ENCODE peak calls at places on chromosomes 1 and 21, in six cellular contexts. O is CD8-positive, alpha-beta T cell; C is psoas muscle; M is spleen; P is cardiac fibroblast; E is cardiac muscle cell. Y is an unnamed sample.

GRCh38 chr1:5990913-5991783 is 1.1 kb downstream of the NPHP4 start:
- DNase-seq in O (no peak), C (no peak), M (peak), P (peak), E (peak), Y (no peak)

GRCh38 chr1:60279798-60280197 is 206.2 kb upstream of the C1orf87 start:
- DNase-seq in O (no peak), C (no peak), M (no peak), P (peak), E (no peak), Y (no peak)

GRCh38 chr1:100441651-100442050 is 89.3 kb downstream of the CDC14A start:
- DNase-seq in O (no peak), C (no peak), M (no peak), P (no peak), E (no peak), Y (no peak)

GRCh38 chr1:177913762-177914540 is 55.9 kb downstream of the SEC16B start:
- DNase-seq in O (no peak), C (no peak), M (no peak), P (peak), E (peak), Y (no peak)

GRCh38 chr1:42873670-42874069 is 27.3 kb downstream of the ZNF691 start:
- DNase-seq in O (no peak), C (no peak), M (no peak), P (no peak), E (no peak), Y (no peak)

GRCh38 chr1:35637401-35637809 is 3.9 kb downstream of the PSMB2 start:
- DNase-seq in O (no peak), C (no peak), M (no peak), P (peak), E (no peak), Y (no peak)

GRCh38 chr1:156712626-156713025 is 7.2 kb upstream of the CRABP2 start:
- DNase-seq in O (no peak), C (peak), M (no peak), P (no peak), E (no peak), Y (no peak)

GRCh38 chr1:37240897-37241296 is 206.6 kb upstream of the GRIK3 start:
- DNase-seq in O (no peak), C (no peak), M (no peak), P (no peak), E (no peak), Y (no peak)

GRCh38 chr1:221620437-221621384 is 121.2 kb downstream of the DUSP10 start:
- DNase-seq in O (no peak), C (no peak), M (no peak), P (peak), E (no peak), Y (no peak)

GRCh38 chr1:111880866-111881837 is 108.3 kb downstream of the KCND3 start:
- DNase-seq in O (no peak), C (no peak), M (no peak), P (no peak), E (no peak), Y (no peak)

GRCh38 chr1:204924013-204924759 is 53.5 kb downstream of the NFASC start:
- DNase-seq in O (no peak), C (no peak), M (no peak), P (peak), E (no peak), Y (no peak)

GRCh38 chr1:58456470-58456869 is 90.1 kb downstream of the OMA1 start:
- DNase-seq in O (no peak), C (no peak), M (no peak), P (peak), E (no peak), Y (no peak)

GRCh38 chr1:168729405-168729802 is 398 bp upstream of the DPT start:
- DNase-seq in O (no peak), C (no peak), M (no peak), P (peak), E (no peak), Y (no peak)

GRCh38 chr1:155177192-155177917 is 3.7 kb downstream of the TRIM46 start:
- DNase-seq in O (no peak), C (no peak), M (peak), P (no peak), E (no peak), Y (no peak)

DNA sequence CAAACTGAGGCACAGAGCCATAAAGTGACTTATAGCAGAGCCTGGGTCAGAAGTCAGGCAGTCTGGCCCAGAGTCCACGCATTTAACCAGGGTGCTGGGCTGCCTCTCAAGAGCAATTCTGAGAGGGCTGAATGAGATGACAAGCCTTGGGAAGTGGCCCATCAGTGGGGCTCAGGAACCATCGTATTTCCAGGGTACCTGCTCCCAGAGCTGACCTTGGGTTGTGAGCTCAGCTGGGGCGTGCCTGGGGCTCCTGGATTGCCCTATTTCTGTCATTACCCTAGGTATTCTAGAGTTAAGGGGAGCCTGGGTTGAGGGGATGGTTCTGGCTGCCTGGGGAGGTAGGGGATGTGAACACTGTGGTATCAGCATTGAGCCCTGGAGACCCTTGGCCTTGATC is 49.4 kb downstream of the LGR6 start:
- DNase-seq in O (no peak), C (no peak), M (peak), P (no peak), E (no peak), Y (no peak)
- H3K4me3 ChIP-seq in O (no peak), C (no peak), M (no peak), P (no peak), E (no peak), Y (no peak)

DNA sequence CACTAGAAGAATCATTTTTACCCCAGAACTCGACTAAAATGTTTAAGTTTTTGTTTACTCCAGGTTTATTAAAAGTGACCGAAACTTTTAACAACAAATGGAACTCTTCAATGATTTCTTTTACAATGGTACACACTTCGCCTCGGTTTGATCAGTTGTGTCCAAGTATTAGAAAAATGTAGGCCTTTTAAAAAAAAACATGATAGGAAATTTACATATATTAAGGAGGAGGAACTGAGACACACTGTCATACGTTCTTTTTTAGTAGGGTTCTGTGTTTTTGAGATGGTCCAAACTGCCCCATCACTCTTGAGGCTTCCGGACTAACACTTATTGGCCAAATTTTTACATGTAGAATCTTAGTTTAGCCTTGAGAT is 1.3 kb downstream of the PRDM2 start:
- DNase-seq in O (no peak), C (no peak), M (no peak), P (peak), E (no peak), Y (no peak)
- H3K4me3 ChIP-seq in O (peak), C (peak), M (peak), P (no peak), E (peak), Y (peak)

GRCh38 chr1:50972766-50973165 is 2.7 kb downstream of the CDKN2C start:
- DNase-seq in O (no peak), C (no peak), M (no peak), P (peak), E (no peak), Y (no peak)
- H3K4me3 ChIP-seq in O (no peak), C (peak), M (no peak), P (no peak), E (no peak), Y (no peak)

GRCh38 chr1:186681806-186682205 is 1.6 kb upstream of the PTGS2 start:
- DNase-seq in O (no peak), C (no peak), M (no peak), P (peak), E (no peak), Y (no peak)

GRCh38 chr1:186682721-186683120 is 2.5 kb upstream of the PTGS2 start:
- DNase-seq in O (no peak), C (no peak), M (no peak), P (peak), E (no peak), Y (no peak)

GRCh38 chr1:186680031-186681012 is at the start of gene PTGS2:
- DNase-seq in O (no peak), C (peak), M (peak), P (peak), E (peak), Y (peak)

GRCh38 chr1:186683637-186684410 is 3.6 kb upstream of the PTGS2 start:
- DNase-seq in O (no peak), C (no peak), M (no peak), P (no peak), E (no peak), Y (no peak)

GRCh38 chr1:186681136-186681535 is 913 bp upstream of the PTGS2 start:
- DNase-seq in O (no peak), C (no peak), M (no peak), P (peak), E (no peak), Y (no peak)
- H3K4me3 ChIP-seq in O (no peak), C (peak), M (peak), P (peak), E (peak), Y (no peak)

DNA sequence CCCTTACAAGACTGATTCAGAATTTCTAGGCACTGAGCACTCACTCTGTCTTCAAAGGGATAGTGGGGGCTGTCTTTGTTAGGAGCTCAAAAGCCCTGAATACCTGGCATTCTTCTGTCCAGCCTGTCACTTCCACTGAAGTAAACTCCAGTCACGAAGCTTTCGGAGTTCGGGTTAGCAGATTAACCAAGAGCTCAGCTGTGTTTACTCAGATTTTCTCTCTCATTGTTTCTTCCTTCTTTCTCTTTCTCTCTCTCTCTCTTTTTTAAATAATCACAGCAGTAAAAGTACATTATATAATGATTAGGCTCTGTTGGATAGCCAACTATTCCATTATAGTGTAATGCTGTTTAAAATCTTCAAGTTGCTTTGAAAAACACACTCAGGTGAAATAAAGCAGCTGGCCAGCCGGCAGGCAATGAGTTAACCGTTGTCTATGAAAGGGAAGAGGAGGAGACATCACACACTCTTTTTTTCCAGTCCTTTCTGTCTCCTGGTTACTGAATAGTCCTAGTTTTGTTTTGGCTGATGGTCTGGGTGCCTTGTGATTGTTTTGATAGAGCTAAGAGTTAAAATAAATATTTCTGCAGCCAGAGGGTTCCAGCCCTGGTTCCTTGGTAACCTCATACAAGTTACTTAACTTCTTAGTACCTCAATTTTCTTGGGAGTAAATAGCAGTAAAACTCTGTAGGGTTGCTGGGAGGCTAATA is 89.8 kb downstream of the ADSS2 start:
- DNase-seq in O (no peak), C (no peak), M (no peak), P (peak), E (peak), Y (no peak)
- H3K4me3 ChIP-seq in O (no peak), C (no peak), M (no peak), P (no peak), E (peak), Y (no peak)

DNA sequence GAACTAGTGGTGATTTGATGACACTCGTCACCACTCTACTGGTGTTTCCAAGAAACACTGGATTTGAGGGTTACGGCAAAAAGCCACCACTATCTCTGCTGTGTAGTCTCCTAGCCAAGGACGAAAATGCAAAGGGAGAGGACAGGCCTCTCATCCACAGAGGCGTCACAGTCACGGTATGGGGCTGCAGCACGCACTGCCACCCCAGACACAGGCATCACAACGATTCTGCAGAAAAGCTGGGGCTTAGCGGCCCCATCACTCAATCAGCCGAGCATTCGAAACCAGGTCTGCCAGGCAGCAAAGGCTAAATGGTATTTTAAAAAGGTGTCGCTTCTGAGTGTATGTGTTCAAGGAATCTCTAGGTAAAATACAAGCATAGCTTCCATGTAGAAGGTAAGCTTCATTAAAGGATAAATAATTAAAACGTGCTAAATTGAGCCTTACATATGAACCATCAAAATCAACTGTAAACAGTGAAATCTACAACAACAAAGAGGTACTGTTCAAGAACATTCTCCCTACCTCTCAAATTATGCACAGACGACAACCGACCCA is 1.4 kb downstream of the RIPK4 start:
- DNase-seq in O (no peak), C (no peak), M (peak), P (no peak), E (no peak), Y (no peak)
- H3K4me3 ChIP-seq in O (no peak), C (no peak), M (no peak), P (no peak), E (no peak), Y (peak)

GRCh38 chr1:198165927-198166647 is 9.3 kb downstream of the NEK7 start:
- DNase-seq in O (no peak), C (no peak), M (no peak), P (no peak), E (no peak), Y (no peak)
- H3K4me3 ChIP-seq in O (peak), C (no peak), M (no peak), P (no peak), E (no peak), Y (no peak)

Y was measured in lung.